ENCODE peak calls at places on chromosomes 7 and 10, in eight cellular contexts. Q is H9; K is stimulated activated naive CD8-positive, alpha-beta T cell treated with anti-CD3 and anti-CD28 coated beads, Interleukin-15, amount 100 ng/mL, for 72 hours; G is activated CD8-positive, alpha-beta memory T cell treated with anti-CD3 and anti-CD28 coated beads for 4 hours; I is AG08396; N is germinal center; J is Caki2; A is left lung. U is an unnamed sample.

GRCh38 chr10:31693499-31693898 is 235.1 kb downstream of the ARHGAP12 start:
- DNase-seq in Q (no peak), K (no peak), I (no peak), A (no peak), N (no peak), J (no peak), G (no peak), U (no peak)

GRCh38 chr7:150959739-150960734 is 18.1 kb downstream of the KCNH2 start:
- DNase-seq in K (no peak), I (no peak), N (no peak), G (no peak), A (peak; percentile 38), J (no peak), Q (no peak), U (no peak)

GRCh38 chr10:72254891-72255568 is 18.7 kb upstream of the DDIT4 start:
- DNase-seq in Q (peak; percentile 90), I (peak; percentile 84), A (peak; percentile 86), K (peak; percentile 50), G (no peak), J (peak; percentile 71), N (peak; percentile 45), U (no peak)

GRCh38 chr7:25859732-25860131 is 292.3 kb upstream of the NFE2L3 start:
- DNase-seq in J (no peak), K (no peak), N (no peak), I (no peak), A (no peak), Q (no peak), G (no peak), U (no peak)

GRCh38 chr10:19816420-19817250 is at the start of gene PLXDC2:
- DNase-seq in K (no peak), A (peak; percentile 88), J (no peak), N (peak; percentile 3), G (no peak), Q (peak; percentile 51), I (peak; percentile 22), U (no peak)

GRCh38 chr7:86534641-86535040 is 109.1 kb upstream of the GRM3 start:
- DNase-seq in J (no peak), I (no peak), A (peak; percentile 36), G (no peak), Q (no peak), N (no peak), K (no peak), U (no peak)

GRCh38 chr7:37009282-37009681 is 285.0 kb upstream of the AOAH start:
- DNase-seq in K (no peak), I (no peak), G (no peak), A (no peak), Q (no peak), J (no peak), N (no peak), U (no peak)

GRCh38 chr7:42227931-42228591 is 8.9 kb downstream of the GLI3 start:
- DNase-seq in K (peak; percentile 16), A (peak; percentile 70), N (no peak), G (no peak), J (no peak), Q (peak; percentile 65), I (peak; percentile 42), U (no peak)

GRCh38 chr7:128361463-128362441 is at the start of gene PRRT4:
- DNase-seq in K (no peak), N (peak; percentile 68), G (no peak), Q (no peak), A (peak; percentile 89), J (no peak), I (peak; percentile 78), U (no peak)

GRCh38 chr7:23691320-23691719 is 11.3 kb downstream of the FAM221A start:
- DNase-seq in G (no peak), I (no peak), J (no peak), A (no peak), N (no peak), Q (no peak), K (no peak), U (no peak)

GRCh38 chr7:68936501-68936900 is 661.8 kb upstream of the AUTS2 start:
- DNase-seq in I (no peak), Q (no peak), G (no peak), A (no peak), N (no peak), J (no peak), K (no peak), U (no peak)

GRCh38 chr7:585229-585711 is 65.6 kb upstream of the PDGFA start:
- DNase-seq in G (no peak), K (peak; percentile 53), Q (no peak), I (no peak), J (no peak), A (peak; percentile 34), N (no peak), U (no peak)

GRCh38 chr10:26173837-26174236 is 42.7 kb upstream of the GAD2 start:
- DNase-seq in J (no peak), K (no peak), A (no peak), I (no peak), N (no peak), Q (no peak), G (no peak), U (no peak)